ENCODE peak calls at places on chromosome 1, in ten cellular contexts. One of them, this sample, is unnamed.

GRCh38 chr1:48043524-48043923 is 46.3 kb upstream of the TRABD2B start:
- DNase-seq in adrenal gland: no peak
- DNase-seq in omental fat pad: no peak
- DNase-seq in prostate gland: no peak
- DNase-seq in lower lobe of right lung: no peak
- DNase-seq in astrocyte of the spinal cord: no peak
- DNase-seq in HFFc6: no peak
- DNase-seq in fibroblast of pulmonary artery: no peak
- DNase-seq in colonic mucosa: no peak
- DNase-seq in A549: no peak
- DNase-seq in this sample: no peak

GRCh38 chr1:54640863-54641836 is at the start of gene MROH7:
- DNase-seq in lower lobe of right lung: no peak
- DNase-seq in fibroblast of pulmonary artery: no peak
- DNase-seq in colonic mucosa: peak
- DNase-seq in adrenal gland: no peak
- DNase-seq in astrocyte of the spinal cord: no peak
- DNase-seq in HFFc6: no peak
- DNase-seq in A549: no peak
- DNase-seq in omental fat pad: no peak
- DNase-seq in prostate gland: no peak
- DNase-seq in this sample: no peak

GRCh38 chr1:50427818-50428779 is 4.9 kb upstream of the DMRTA2 start:
- DNase-seq in fibroblast of pulmonary artery: no peak
- DNase-seq in A549: no peak
- DNase-seq in omental fat pad: no peak
- DNase-seq in astrocyte of the spinal cord: no peak
- DNase-seq in HFFc6: no peak
- DNase-seq in colonic mucosa: no peak
- DNase-seq in lower lobe of right lung: no peak
- DNase-seq in adrenal gland: no peak
- DNase-seq in prostate gland: no peak
- DNase-seq in this sample: peak

GRCh38 chr1:163186910-163187309 is 15.8 kb downstream of the RGS5 start:
- DNase-seq in adrenal gland: no peak
- DNase-seq in colonic mucosa: no peak
- DNase-seq in lower lobe of right lung: no peak
- DNase-seq in astrocyte of the spinal cord: no peak
- DNase-seq in HFFc6: no peak
- DNase-seq in A549: no peak
- DNase-seq in omental fat pad: no peak
- DNase-seq in fibroblast of pulmonary artery: no peak
- DNase-seq in prostate gland: no peak
- DNase-seq in this sample: no peak

GRCh38 chr1:89166705-89167104 is 9.1 kb downstream of the GBP7 start:
- DNase-seq in HFFc6: no peak
- DNase-seq in astrocyte of the spinal cord: no peak
- DNase-seq in lower lobe of right lung: no peak
- DNase-seq in omental fat pad: no peak
- DNase-seq in prostate gland: peak
- DNase-seq in fibroblast of pulmonary artery: no peak
- DNase-seq in colonic mucosa: no peak
- DNase-seq in adrenal gland: no peak
- DNase-seq in A549: no peak
- DNase-seq in this sample: no peak

GRCh38 chr1:23343246-23344110 is 606 bp downstream of the HNRNPR start:
- DNase-seq in HFFc6: peak
- DNase-seq in colonic mucosa: peak
- DNase-seq in omental fat pad: no peak
- DNase-seq in lower lobe of right lung: peak
- DNase-seq in adrenal gland: peak
- DNase-seq in prostate gland: no peak
- DNase-seq in fibroblast of pulmonary artery: peak
- DNase-seq in A549: peak
- DNase-seq in astrocyte of the spinal cord: peak
- DNase-seq in this sample: no peak

GRCh38 chr1:159925713-159926066 is 383 bp upstream of the TAGLN2 start:
- DNase-seq in prostate gland: peak
- DNase-seq in A549: no peak
- DNase-seq in adrenal gland: peak
- DNase-seq in HFFc6: no peak
- DNase-seq in colonic mucosa: no peak
- DNase-seq in fibroblast of pulmonary artery: no peak
- DNase-seq in lower lobe of right lung: peak
- DNase-seq in omental fat pad: no peak
- DNase-seq in astrocyte of the spinal cord: no peak
- DNase-seq in this sample: no peak

GRCh38 chr1:183105449-183105848 is 80.6 kb upstream of the LAMC2 start:
- DNase-seq in A549: no peak
- DNase-seq in colonic mucosa: no peak
- DNase-seq in lower lobe of right lung: no peak
- DNase-seq in prostate gland: no peak
- DNase-seq in fibroblast of pulmonary artery: peak
- DNase-seq in omental fat pad: no peak
- DNase-seq in HFFc6: peak
- DNase-seq in adrenal gland: no peak
- DNase-seq in astrocyte of the spinal cord: peak
- DNase-seq in this sample: no peak

GRCh38 chr1:46806196-46807020 is 7.6 kb downstream of the CYP4B1 start:
- DNase-seq in astrocyte of the spinal cord: no peak
- DNase-seq in HFFc6: no peak
- DNase-seq in colonic mucosa: no peak
- DNase-seq in omental fat pad: peak
- DNase-seq in prostate gland: peak
- DNase-seq in adrenal gland: peak
- DNase-seq in A549: no peak
- DNase-seq in fibroblast of pulmonary artery: peak
- DNase-seq in lower lobe of right lung: peak
- DNase-seq in this sample: no peak

GRCh38 chr1:3324704-3325535 is 129.5 kb upstream of the ARHGEF16 start:
- DNase-seq in astrocyte of the spinal cord: no peak
- DNase-seq in prostate gland: no peak
- DNase-seq in adrenal gland: no peak
- DNase-seq in HFFc6: no peak
- DNase-seq in omental fat pad: no peak
- DNase-seq in lower lobe of right lung: no peak
- DNase-seq in fibroblast of pulmonary artery: no peak
- DNase-seq in colonic mucosa: no peak
- DNase-seq in A549: no peak
- DNase-seq in this sample: no peak

GRCh38 chr1:111758373-111758772 is 2.7 kb downstream of the DDX20 start:
- DNase-seq in HFFc6: no peak
- DNase-seq in fibroblast of pulmonary artery: no peak
- DNase-seq in astrocyte of the spinal cord: no peak
- DNase-seq in lower lobe of right lung: no peak
- DNase-seq in colonic mucosa: no peak
- DNase-seq in omental fat pad: no peak
- DNase-seq in prostate gland: no peak
- DNase-seq in adrenal gland: no peak
- DNase-seq in A549: peak
- DNase-seq in this sample: no peak
- TF ChIP-seq CTCF in HFFc6: peak
- TF ChIP-seq CTCF in fibroblast of pulmonary artery: peak
- TF ChIP-seq CTCF in astrocyte of the spinal cord: no peak
- TF ChIP-seq CTCF in lower lobe of right lung: no peak
- TF ChIP-seq CTCF in colonic mucosa: peak
- TF ChIP-seq CTCF in omental fat pad: no peak
- TF ChIP-seq CTCF in prostate gland: no peak
- TF ChIP-seq CTCF in adrenal gland: no peak
- TF ChIP-seq CTCF in A549: no peak
- TF ChIP-seq CTCF in this sample: peak

DNA sequence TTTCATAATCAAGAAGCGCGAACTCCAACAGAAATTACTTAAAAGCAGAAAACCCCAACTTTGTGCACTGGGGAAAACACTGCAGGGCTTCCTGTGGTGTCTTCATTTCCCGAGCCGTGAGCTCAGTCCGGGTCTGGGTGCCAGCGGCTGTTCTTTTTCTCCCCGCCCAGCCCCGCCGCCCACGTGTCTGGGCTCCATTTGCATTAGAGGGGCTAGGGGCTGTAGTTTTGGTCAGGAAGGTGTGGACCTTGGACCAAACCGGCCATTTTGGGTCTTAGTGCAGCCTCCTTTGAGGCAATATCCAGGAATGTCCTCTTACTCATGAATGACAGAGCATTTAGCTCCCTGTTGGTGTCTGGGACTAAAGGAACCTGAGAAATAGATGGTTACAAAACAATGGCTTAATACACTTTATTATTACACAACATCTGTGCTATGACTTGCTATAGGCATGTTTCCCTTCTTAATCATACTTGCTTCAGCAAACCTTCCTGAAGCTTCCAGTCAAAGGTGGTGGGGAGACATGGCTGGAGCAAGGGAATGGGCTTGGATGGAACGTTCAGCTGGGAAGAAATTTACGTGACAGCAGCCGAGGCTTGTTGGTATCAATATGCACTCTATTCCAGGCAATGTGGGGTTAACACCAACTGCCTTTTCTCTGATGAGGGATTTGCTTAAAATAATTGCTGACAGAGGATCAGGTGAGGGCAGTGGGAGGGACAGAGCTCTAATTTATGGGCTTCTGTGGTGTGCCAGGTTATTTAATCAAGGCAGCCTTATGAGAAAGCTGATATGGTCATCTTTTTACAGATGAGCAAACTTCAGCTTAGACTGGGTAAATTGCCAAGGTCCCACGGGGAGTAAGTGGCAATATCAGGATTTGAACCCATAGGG is 1.1 kb downstream of the AGTRAP start:
- DNase-seq in fibroblast of pulmonary artery: peak
- DNase-seq in adrenal gland: peak
- DNase-seq in A549: peak
- DNase-seq in lower lobe of right lung: peak
- DNase-seq in prostate gland: peak
- DNase-seq in HFFc6: peak
- DNase-seq in astrocyte of the spinal cord: peak
- DNase-seq in colonic mucosa: peak
- DNase-seq in omental fat pad: peak
- DNase-seq in this sample: no peak
- TF ChIP-seq CTCF in fibroblast of pulmonary artery: no peak
- TF ChIP-seq CTCF in adrenal gland: no peak
- TF ChIP-seq CTCF in A549: no peak
- TF ChIP-seq CTCF in lower lobe of right lung: no peak
- TF ChIP-seq CTCF in prostate gland: no peak
- TF ChIP-seq CTCF in HFFc6: no peak
- TF ChIP-seq CTCF in astrocyte of the spinal cord: no peak
- TF ChIP-seq CTCF in colonic mucosa: no peak
- TF ChIP-seq CTCF in omental fat pad: no peak
- TF ChIP-seq CTCF in this sample: no peak

GRCh38 chr1:145959333-145959732 is 1.5 kb upstream of the LIX1L start:
- DNase-seq in prostate gland: no peak
- DNase-seq in adrenal gland: no peak
- DNase-seq in omental fat pad: no peak
- DNase-seq in A549: no peak
- DNase-seq in astrocyte of the spinal cord: no peak
- DNase-seq in lower lobe of right lung: no peak
- DNase-seq in fibroblast of pulmonary artery: no peak
- DNase-seq in colonic mucosa: no peak
- DNase-seq in HFFc6: no peak
- DNase-seq in this sample: no peak

GRCh38 chr1:145959957-145960467 is 2.2 kb upstream of the LIX1L start:
- DNase-seq in prostate gland: no peak
- DNase-seq in astrocyte of the spinal cord: no peak
- DNase-seq in fibroblast of pulmonary artery: no peak
- DNase-seq in HFFc6: no peak
- DNase-seq in colonic mucosa: no peak
- DNase-seq in lower lobe of right lung: no peak
- DNase-seq in omental fat pad: no peak
- DNase-seq in A549: no peak
- DNase-seq in adrenal gland: no peak
- DNase-seq in this sample: no peak

GRCh38 chr1:145961109-145961424 is 3.2 kb upstream of the LIX1L start:
- DNase-seq in HFFc6: no peak
- DNase-seq in lower lobe of right lung: no peak
- DNase-seq in fibroblast of pulmonary artery: no peak
- DNase-seq in adrenal gland: no peak
- DNase-seq in colonic mucosa: no peak
- DNase-seq in prostate gland: no peak
- DNase-seq in A549: no peak
- DNase-seq in astrocyte of the spinal cord: no peak
- DNase-seq in omental fat pad: no peak
- DNase-seq in this sample: no peak

GRCh38 chr1:145961425-145962156 is 2.8 kb downstream of the ANKRD34A start:
- DNase-seq in astrocyte of the spinal cord: no peak
- DNase-seq in lower lobe of right lung: peak
- DNase-seq in adrenal gland: no peak
- DNase-seq in HFFc6: peak
- DNase-seq in omental fat pad: no peak
- DNase-seq in colonic mucosa: peak
- DNase-seq in prostate gland: no peak
- DNase-seq in fibroblast of pulmonary artery: no peak
- DNase-seq in A549: no peak
- DNase-seq in this sample: no peak

GRCh38 chr1:145960468-145961108 is 2.8 kb upstream of the LIX1L start:
- DNase-seq in prostate gland: peak
- DNase-seq in fibroblast of pulmonary artery: peak
- DNase-seq in colonic mucosa: peak
- DNase-seq in lower lobe of right lung: peak
- DNase-seq in omental fat pad: no peak
- DNase-seq in HFFc6: peak
- DNase-seq in A549: peak
- DNase-seq in astrocyte of the spinal cord: peak
- DNase-seq in adrenal gland: peak
- DNase-seq in this sample: peak
- TF ChIP-seq CTCF in prostate gland: no peak
- TF ChIP-seq CTCF in fibroblast of pulmonary artery: no peak
- TF ChIP-seq CTCF in colonic mucosa: no peak
- TF ChIP-seq CTCF in lower lobe of right lung: peak
- TF ChIP-seq CTCF in omental fat pad: no peak
- TF ChIP-seq CTCF in HFFc6: peak
- TF ChIP-seq CTCF in A549: no peak
- TF ChIP-seq CTCF in astrocyte of the spinal cord: peak
- TF ChIP-seq CTCF in adrenal gland: no peak
- TF ChIP-seq CTCF in this sample: peak

DNA sequence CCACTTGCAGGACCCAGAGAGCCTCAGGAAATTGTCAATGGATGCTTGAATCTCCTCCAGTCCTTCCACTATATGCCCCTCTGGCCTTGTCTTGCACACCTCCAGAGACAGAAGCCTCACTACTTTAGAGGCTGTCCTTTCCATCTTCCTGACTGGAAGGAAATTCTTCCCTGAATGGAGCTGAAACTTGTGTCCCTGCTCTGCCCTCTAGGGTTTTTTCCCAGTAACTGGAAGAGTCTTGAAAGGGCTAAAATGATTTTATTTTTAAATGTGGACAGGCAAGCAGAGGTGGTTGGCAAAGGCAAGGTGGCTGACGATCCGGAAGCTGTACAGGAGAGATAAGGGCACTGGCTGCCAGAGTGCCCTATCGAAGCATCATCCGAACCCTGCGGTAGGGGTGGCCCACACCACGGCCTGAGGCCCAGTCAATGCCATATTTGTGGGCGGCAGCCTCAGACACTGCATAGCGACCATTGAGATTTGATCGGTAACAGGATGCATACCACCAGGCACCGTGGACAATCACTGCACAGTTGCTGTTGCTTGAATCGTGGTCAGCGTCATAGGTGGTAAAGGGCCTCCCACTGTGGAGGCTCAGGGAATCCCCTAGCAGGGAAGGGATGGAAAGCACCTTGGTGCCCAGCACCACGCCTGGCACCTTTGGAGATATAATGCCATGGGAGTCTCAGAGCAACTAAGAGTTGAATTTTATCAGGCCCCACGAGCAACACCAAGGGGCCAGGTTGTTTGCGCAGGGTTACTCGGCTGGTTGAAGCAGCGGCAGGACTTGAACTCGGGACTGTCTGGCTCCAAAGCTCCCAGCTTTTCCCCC is 2.3 kb upstream of the MAP3K6 start:
- DNase-seq in lower lobe of right lung: no peak
- DNase-seq in astrocyte of the spinal cord: peak
- DNase-seq in A549: peak
- DNase-seq in colonic mucosa: no peak
- DNase-seq in omental fat pad: no peak
- DNase-seq in prostate gland: no peak
- DNase-seq in adrenal gland: no peak
- DNase-seq in HFFc6: peak
- DNase-seq in fibroblast of pulmonary artery: peak
- DNase-seq in this sample: no peak
- TF ChIP-seq CTCF in lower lobe of right lung: peak
- TF ChIP-seq CTCF in astrocyte of the spinal cord: peak
- TF ChIP-seq CTCF in A549: peak
- TF ChIP-seq CTCF in colonic mucosa: no peak
- TF ChIP-seq CTCF in omental fat pad: no peak
- TF ChIP-seq CTCF in prostate gland: no peak
- TF ChIP-seq CTCF in adrenal gland: peak
- TF ChIP-seq CTCF in HFFc6: peak
- TF ChIP-seq CTCF in fibroblast of pulmonary artery: peak
- TF ChIP-seq CTCF in this sample: peak

This sample was measured in type B pancreatic cell.